ENCODE peak calls at places on chromosomes 16 and 17, in nine cellular contexts. One of them, this sample, is unnamed.

GRCh38 chr16:80971814-80972213 is 34.9 kb downstream of the CMC2 start:
- DNase-seq in brain microvascular endothelial cell: no peak
- DNase-seq in retinal pigment epithelial cell: no peak
- DNase-seq in BJ: no peak
- DNase-seq in IMR-90: no peak
- DNase-seq in esophagus squamous epithelium: no peak
- DNase-seq in thoracic aorta: no peak
- DNase-seq in body of pancreas: no peak
- DNase-seq in transverse colon: no peak
- DNase-seq in this sample: no peak

GRCh38 chr17:68641276-68642117 is 40.3 kb upstream of the FAM20A start:
- DNase-seq in BJ: no peak
- DNase-seq in retinal pigment epithelial cell: no peak
- DNase-seq in body of pancreas: no peak
- DNase-seq in thoracic aorta: no peak
- DNase-seq in IMR-90: no peak
- DNase-seq in brain microvascular endothelial cell: no peak
- DNase-seq in transverse colon: no peak
- DNase-seq in esophagus squamous epithelium: no peak
- DNase-seq in this sample: no peak

GRCh38 chr17:15453782-15454181 is 13.6 kb downstream of the CDRT4 start:
- DNase-seq in brain microvascular endothelial cell: no peak
- DNase-seq in thoracic aorta: no peak
- DNase-seq in body of pancreas: no peak
- DNase-seq in esophagus squamous epithelium: no peak
- DNase-seq in retinal pigment epithelial cell: no peak
- DNase-seq in IMR-90: no peak
- DNase-seq in transverse colon: no peak
- DNase-seq in BJ: no peak
- DNase-seq in this sample: no peak

GRCh38 chr17:57735707-57736106 is 9.4 kb downstream of the CCDC182 start:
- DNase-seq in retinal pigment epithelial cell: no peak
- DNase-seq in body of pancreas: no peak
- DNase-seq in transverse colon: no peak
- DNase-seq in IMR-90: no peak
- DNase-seq in thoracic aorta: no peak
- DNase-seq in esophagus squamous epithelium: no peak
- DNase-seq in BJ: no peak
- DNase-seq in brain microvascular endothelial cell: no peak
- DNase-seq in this sample: no peak

GRCh38 chr17:46964315-46965265 is 14.5 kb downstream of the RPRML start:
- DNase-seq in IMR-90: peak; percentile 41
- DNase-seq in thoracic aorta: no peak
- DNase-seq in retinal pigment epithelial cell: no peak
- DNase-seq in body of pancreas: no peak
- DNase-seq in transverse colon: no peak
- DNase-seq in BJ: no peak
- DNase-seq in esophagus squamous epithelium: no peak
- DNase-seq in brain microvascular endothelial cell: peak; percentile 14
- DNase-seq in this sample: no peak

GRCh38 chr17:68161644-68162428 is 86.0 kb upstream of the AMZ2 start:
- DNase-seq in thoracic aorta: no peak
- DNase-seq in transverse colon: no peak
- DNase-seq in brain microvascular endothelial cell: no peak
- DNase-seq in IMR-90: no peak
- DNase-seq in body of pancreas: no peak
- DNase-seq in retinal pigment epithelial cell: no peak
- DNase-seq in esophagus squamous epithelium: no peak
- DNase-seq in BJ: no peak
- DNase-seq in this sample: no peak

GRCh38 chr17:49254066-49254465 is 23.5 kb upstream of the PHOSPHO1 start:
- DNase-seq in thoracic aorta: no peak
- DNase-seq in brain microvascular endothelial cell: no peak
- DNase-seq in BJ: no peak
- DNase-seq in body of pancreas: no peak
- DNase-seq in transverse colon: no peak
- DNase-seq in retinal pigment epithelial cell: no peak
- DNase-seq in esophagus squamous epithelium: no peak
- DNase-seq in IMR-90: no peak
- DNase-seq in this sample: no peak

GRCh38 chr17:13016881-13017622 is 775 bp downstream of the ELAC2 start:
- DNase-seq in thoracic aorta: no peak
- DNase-seq in brain microvascular endothelial cell: no peak
- DNase-seq in IMR-90: peak; percentile 10
- DNase-seq in esophagus squamous epithelium: no peak
- DNase-seq in retinal pigment epithelial cell: no peak
- DNase-seq in body of pancreas: no peak
- DNase-seq in BJ: no peak
- DNase-seq in transverse colon: no peak
- DNase-seq in this sample: no peak

GRCh38 chr16:23052908-23053580 is 96.2 kb downstream of the USP31 start:
- DNase-seq in esophagus squamous epithelium: no peak
- DNase-seq in thoracic aorta: no peak
- DNase-seq in brain microvascular endothelial cell: no peak
- DNase-seq in retinal pigment epithelial cell: no peak
- DNase-seq in transverse colon: no peak
- DNase-seq in BJ: no peak
- DNase-seq in body of pancreas: no peak
- DNase-seq in IMR-90: no peak
- DNase-seq in this sample: no peak

GRCh38 chr17:39928868-39929651 is 1.5 kb downstream of the LRRC3C start:
- DNase-seq in transverse colon: no peak
- DNase-seq in IMR-90: peak; percentile 96
- DNase-seq in body of pancreas: no peak
- DNase-seq in retinal pigment epithelial cell: peak; percentile 81
- DNase-seq in thoracic aorta: no peak
- DNase-seq in brain microvascular endothelial cell: peak; percentile 79
- DNase-seq in esophagus squamous epithelium: no peak
- DNase-seq in BJ: peak; percentile 92
- DNase-seq in this sample: peak; percentile 91

GRCh38 chr16:1379863-1380174 is 28.1 kb downstream of the GNPTG start:
- DNase-seq in IMR-90: no peak
- DNase-seq in esophagus squamous epithelium: no peak
- DNase-seq in BJ: no peak
- DNase-seq in retinal pigment epithelial cell: no peak
- DNase-seq in transverse colon: no peak
- DNase-seq in body of pancreas: no peak
- DNase-seq in brain microvascular endothelial cell: no peak
- DNase-seq in thoracic aorta: no peak
- DNase-seq in this sample: no peak

GRCh38 chr17:65163990-65164495 is 26.9 kb downstream of the RGS9 start:
- DNase-seq in thoracic aorta: no peak
- DNase-seq in transverse colon: peak; percentile 42
- DNase-seq in retinal pigment epithelial cell: no peak
- DNase-seq in brain microvascular endothelial cell: peak; percentile 70
- DNase-seq in esophagus squamous epithelium: no peak
- DNase-seq in BJ: no peak
- DNase-seq in body of pancreas: peak; percentile 35
- DNase-seq in IMR-90: peak; percentile 90
- DNase-seq in this sample: no peak

GRCh38 chr17:75486151-75486550 is 29.2 kb downstream of the CASKIN2 start:
- DNase-seq in IMR-90: no peak
- DNase-seq in retinal pigment epithelial cell: no peak
- DNase-seq in esophagus squamous epithelium: no peak
- DNase-seq in BJ: no peak
- DNase-seq in transverse colon: no peak
- DNase-seq in body of pancreas: peak; percentile 7
- DNase-seq in thoracic aorta: no peak
- DNase-seq in brain microvascular endothelial cell: no peak
- DNase-seq in this sample: no peak

GRCh38 chr16:84764970-84765369 is 54.8 kb upstream of the CRISPLD2 start:
- DNase-seq in brain microvascular endothelial cell: no peak
- DNase-seq in esophagus squamous epithelium: no peak
- DNase-seq in IMR-90: peak; percentile 93
- DNase-seq in transverse colon: no peak
- DNase-seq in thoracic aorta: no peak
- DNase-seq in body of pancreas: no peak
- DNase-seq in BJ: no peak
- DNase-seq in retinal pigment epithelial cell: no peak
- DNase-seq in this sample: no peak

GRCh38 chr16:89314357-89314756 is 96.9 kb downstream of the ZNF778 start:
- DNase-seq in retinal pigment epithelial cell: no peak
- DNase-seq in transverse colon: no peak
- DNase-seq in thoracic aorta: no peak
- DNase-seq in brain microvascular endothelial cell: no peak
- DNase-seq in esophagus squamous epithelium: no peak
- DNase-seq in body of pancreas: no peak
- DNase-seq in BJ: no peak
- DNase-seq in IMR-90: no peak
- DNase-seq in this sample: no peak

GRCh38 chr17:60161598-60162330 is 12.0 kb downstream of the CA4 start:
- DNase-seq in body of pancreas: peak; percentile 56
- DNase-seq in BJ: no peak
- DNase-seq in thoracic aorta: no peak
- DNase-seq in retinal pigment epithelial cell: no peak
- DNase-seq in transverse colon: no peak
- DNase-seq in esophagus squamous epithelium: no peak
- DNase-seq in brain microvascular endothelial cell: no peak
- DNase-seq in IMR-90: no peak
- DNase-seq in this sample: no peak
- TF ChIP-seq CTCF in body of pancreas: no peak
- TF ChIP-seq CTCF in BJ: no peak
- TF ChIP-seq CTCF in thoracic aorta: no peak
- TF ChIP-seq CTCF in retinal pigment epithelial cell: no peak
- TF ChIP-seq CTCF in transverse colon: no peak
- TF ChIP-seq CTCF in esophagus squamous epithelium: no peak
- TF ChIP-seq CTCF in brain microvascular endothelial cell: no peak
- TF ChIP-seq CTCF in IMR-90: no peak
- TF ChIP-seq CTCF in this sample: no peak

GRCh38 chr17:61206922-61207321 is 192.7 kb upstream of the TBX2 start:
- DNase-seq in thoracic aorta: no peak
- DNase-seq in brain microvascular endothelial cell: no peak
- DNase-seq in retinal pigment epithelial cell: no peak
- DNase-seq in body of pancreas: no peak
- DNase-seq in BJ: no peak
- DNase-seq in transverse colon: no peak
- DNase-seq in IMR-90: no peak
- DNase-seq in esophagus squamous epithelium: no peak
- DNase-seq in this sample: no peak

GRCh38 chr17:61205931-61206330 is 193.7 kb upstream of the TBX2 start:
- DNase-seq in thoracic aorta: no peak
- DNase-seq in IMR-90: peak; percentile 31
- DNase-seq in body of pancreas: no peak
- DNase-seq in transverse colon: no peak
- DNase-seq in esophagus squamous epithelium: no peak
- DNase-seq in BJ: no peak
- DNase-seq in brain microvascular endothelial cell: no peak
- DNase-seq in retinal pigment epithelial cell: peak; percentile 20
- DNase-seq in this sample: no peak

GRCh38 chr17:61209524-61209923 is 190.1 kb upstream of the TBX2 start:
- DNase-seq in esophagus squamous epithelium: no peak
- DNase-seq in retinal pigment epithelial cell: no peak
- DNase-seq in body of pancreas: no peak
- DNase-seq in IMR-90: no peak
- DNase-seq in brain microvascular endothelial cell: no peak
- DNase-seq in transverse colon: no peak
- DNase-seq in thoracic aorta: no peak
- DNase-seq in BJ: no peak
- DNase-seq in this sample: no peak

GRCh38 chr17:61209099-61209439 is 190.6 kb upstream of the TBX2 start:
- DNase-seq in body of pancreas: no peak
- DNase-seq in IMR-90: no peak
- DNase-seq in thoracic aorta: no peak
- DNase-seq in retinal pigment epithelial cell: no peak
- DNase-seq in brain microvascular endothelial cell: no peak
- DNase-seq in BJ: no peak
- DNase-seq in esophagus squamous epithelium: no peak
- DNase-seq in transverse colon: no peak
- DNase-seq in this sample: no peak

GRCh38 chr17:61208301-61209098 is 191.1 kb upstream of the TBX2 start:
- DNase-seq in brain microvascular endothelial cell: peak; percentile 1
- DNase-seq in retinal pigment epithelial cell: no peak
- DNase-seq in thoracic aorta: no peak
- DNase-seq in BJ: no peak
- DNase-seq in transverse colon: no peak
- DNase-seq in body of pancreas: no peak
- DNase-seq in esophagus squamous epithelium: no peak
- DNase-seq in IMR-90: peak; percentile 64
- DNase-seq in this sample: no peak
- H3K4me3 ChIP-seq in brain microvascular endothelial cell: no peak overlapping the region
- H3K4me3 ChIP-seq in retinal pigment epithelial cell: no peak overlapping the region
- H3K4me3 ChIP-seq in thoracic aorta: peak overlapping the region; percentile 56
- H3K4me3 ChIP-seq in BJ: no peak overlapping the region
- H3K4me3 ChIP-seq in transverse colon: no peak overlapping the region
- H3K4me3 ChIP-seq in body of pancreas: peak overlapping the region; percentile 23
- H3K4me3 ChIP-seq in esophagus squamous epithelium: peak overlapping the region; percentile 38
- H3K4me3 ChIP-seq in IMR-90: peak overlapping the region; percentile 3
- H3K4me3 ChIP-seq in this sample: no peak overlapping the region

GRCh38 chr17:79777166-79777843 is 643 bp upstream of the CBX2 start:
- DNase-seq in IMR-90: peak; percentile 32
- DNase-seq in thoracic aorta: no peak
- DNase-seq in retinal pigment epithelial cell: no peak
- DNase-seq in brain microvascular endothelial cell: peak; percentile 9
- DNase-seq in transverse colon: peak; percentile 52
- DNase-seq in body of pancreas: peak; percentile 56
- DNase-seq in esophagus squamous epithelium: no peak
- DNase-seq in BJ: no peak
- DNase-seq in this sample: no peak
- TF ChIP-seq CTCF in IMR-90: peak; percentile 28
- TF ChIP-seq CTCF in thoracic aorta: no peak
- TF ChIP-seq CTCF in retinal pigment epithelial cell: peak; percentile 31
- TF ChIP-seq CTCF in brain microvascular endothelial cell: peak; percentile 28
- TF ChIP-seq CTCF in transverse colon: peak; percentile 6
- TF ChIP-seq CTCF in body of pancreas: no peak
- TF ChIP-seq CTCF in esophagus squamous epithelium: no peak
- TF ChIP-seq CTCF in BJ: peak; percentile 48
- TF ChIP-seq CTCF in this sample: peak; percentile 34

GRCh38 chr16:18834873-18835272 is 33.5 kb upstream of the ARL6IP1 start:
- DNase-seq in thoracic aorta: no peak
- DNase-seq in body of pancreas: no peak
- DNase-seq in esophagus squamous epithelium: no peak
- DNase-seq in transverse colon: no peak
- DNase-seq in brain microvascular endothelial cell: no peak
- DNase-seq in BJ: no peak
- DNase-seq in retinal pigment epithelial cell: no peak
- DNase-seq in IMR-90: no peak
- DNase-seq in this sample: no peak

GRCh38 chr16:18833707-18834505 is 32.6 kb upstream of the ARL6IP1 start:
- DNase-seq in brain microvascular endothelial cell: no peak
- DNase-seq in esophagus squamous epithelium: no peak
- DNase-seq in thoracic aorta: no peak
- DNase-seq in transverse colon: no peak
- DNase-seq in body of pancreas: no peak
- DNase-seq in retinal pigment epithelial cell: no peak
- DNase-seq in BJ: no peak
- DNase-seq in IMR-90: no peak
- DNase-seq in this sample: no peak

GRCh38 chr16:18829221-18829620 is 27.9 kb upstream of the ARL6IP1 start:
- DNase-seq in transverse colon: no peak
- DNase-seq in retinal pigment epithelial cell: no peak
- DNase-seq in thoracic aorta: no peak
- DNase-seq in body of pancreas: no peak
- DNase-seq in brain microvascular endothelial cell: no peak
- DNase-seq in IMR-90: no peak
- DNase-seq in BJ: no peak
- DNase-seq in esophagus squamous epithelium: no peak
- DNase-seq in this sample: no peak

GRCh38 chr16:18832613-18833012 is 31.3 kb upstream of the ARL6IP1 start:
- DNase-seq in retinal pigment epithelial cell: no peak
- DNase-seq in esophagus squamous epithelium: no peak
- DNase-seq in transverse colon: no peak
- DNase-seq in thoracic aorta: no peak
- DNase-seq in BJ: no peak
- DNase-seq in body of pancreas: no peak
- DNase-seq in brain microvascular endothelial cell: no peak
- DNase-seq in IMR-90: no peak
- DNase-seq in this sample: no peak

GRCh38 chr16:18832021-18832420 is 30.7 kb upstream of the ARL6IP1 start:
- DNase-seq in esophagus squamous epithelium: no peak
- DNase-seq in body of pancreas: no peak
- DNase-seq in IMR-90: no peak
- DNase-seq in thoracic aorta: no peak
- DNase-seq in brain microvascular endothelial cell: no peak
- DNase-seq in BJ: no peak
- DNase-seq in retinal pigment epithelial cell: peak; percentile 49
- DNase-seq in transverse colon: no peak
- DNase-seq in this sample: no peak
- H3K4me3 ChIP-seq in esophagus squamous epithelium: no peak overlapping the region
- H3K4me3 ChIP-seq in body of pancreas: no peak overlapping the region
- H3K4me3 ChIP-seq in IMR-90: no peak overlapping the region
- H3K4me3 ChIP-seq in thoracic aorta: no peak overlapping the region
- H3K4me3 ChIP-seq in brain microvascular endothelial cell: no peak overlapping the region
- H3K4me3 ChIP-seq in BJ: no peak overlapping the region
- H3K4me3 ChIP-seq in retinal pigment epithelial cell: no peak overlapping the region
- H3K4me3 ChIP-seq in transverse colon: no peak overlapping the region
- H3K4me3 ChIP-seq in this sample: no peak overlapping the region

This sample was measured in AG04449.